ENCODE peak calls at places on chromosomes 1 and 21, in five cellular contexts. One of them, this sample, is unnamed.

GRCh38 chr21:31918250-31918775 is 45.5 kb downstream of the HUNK start:
- DNase-seq in HFF-Myc: no peak
- DNase-seq in Calu3: no peak
- DNase-seq in AG09309: no peak
- DNase-seq in type B pancreatic cell: no peak
- DNase-seq in this sample: no peak

GRCh38 chr1:217140041-217140901 is 417.0 kb upstream of the ESRRG start:
- DNase-seq in AG09309: no peak
- DNase-seq in Calu3: no peak
- DNase-seq in type B pancreatic cell: no peak
- DNase-seq in HFF-Myc: no peak
- DNase-seq in this sample: no peak

GRCh38 chr1:87155180-87155579 is 173.5 kb upstream of the LMO4 start:
- DNase-seq in AG09309: no peak
- DNase-seq in HFF-Myc: no peak
- DNase-seq in type B pancreatic cell: no peak
- DNase-seq in Calu3: no peak
- DNase-seq in this sample: no peak

GRCh38 chr1:241503444-241503843 is 16.1 kb downstream of the FH start:
- DNase-seq in type B pancreatic cell: no peak
- DNase-seq in AG09309: no peak
- DNase-seq in HFF-Myc: no peak
- DNase-seq in Calu3: no peak
- DNase-seq in this sample: no peak

GRCh38 chr1:8097077-8097799 is 71.1 kb upstream of the ERRFI1 start:
- DNase-seq in type B pancreatic cell: no peak
- DNase-seq in Calu3: peak
- DNase-seq in AG09309: peak
- DNase-seq in HFF-Myc: peak
- DNase-seq in this sample: peak

GRCh38 chr21:43954042-43954441 is 58.1 kb upstream of the TRAPPC10 start:
- DNase-seq in Calu3: no peak
- DNase-seq in type B pancreatic cell: no peak
- DNase-seq in AG09309: no peak
- DNase-seq in HFF-Myc: no peak
- DNase-seq in this sample: no peak

GRCh38 chr1:201226859-201227488 is 36.4 kb downstream of the IGFN1 start:
- DNase-seq in Calu3: no peak
- DNase-seq in type B pancreatic cell: peak
- DNase-seq in AG09309: no peak
- DNase-seq in HFF-Myc: no peak
- DNase-seq in this sample: no peak

GRCh38 chr1:42529724-42530161 is 66.7 kb downstream of the CCDC30 start:
- DNase-seq in HFF-Myc: no peak
- DNase-seq in Calu3: peak
- DNase-seq in AG09309: peak
- DNase-seq in type B pancreatic cell: no peak
- DNase-seq in this sample: peak

GRCh38 chr1:156677616-156678596 is 699 bp upstream of the NES start:
- DNase-seq in type B pancreatic cell: no peak
- DNase-seq in HFF-Myc: no peak
- DNase-seq in AG09309: peak
- DNase-seq in Calu3: peak
- DNase-seq in this sample: no peak
- TF ChIP-seq CTCF in type B pancreatic cell: peak
- TF ChIP-seq CTCF in HFF-Myc: peak
- TF ChIP-seq CTCF in AG09309: peak
- TF ChIP-seq CTCF in Calu3: peak
- TF ChIP-seq CTCF in this sample: peak

GRCh38 chr21:20875741-20876140 is 122.5 kb upstream of the NCAM2 start:
- DNase-seq in Calu3: no peak
- DNase-seq in type B pancreatic cell: no peak
- DNase-seq in AG09309: no peak
- DNase-seq in HFF-Myc: no peak
- DNase-seq in this sample: no peak
- TF ChIP-seq CTCF in Calu3: no peak
- TF ChIP-seq CTCF in type B pancreatic cell: no peak
- TF ChIP-seq CTCF in AG09309: no peak
- TF ChIP-seq CTCF in HFF-Myc: no peak
- TF ChIP-seq CTCF in this sample: no peak

GRCh38 chr1:246279402-246279801 is 227.7 kb downstream of the SMYD3 start:
- DNase-seq in type B pancreatic cell: no peak
- DNase-seq in AG09309: no peak
- DNase-seq in Calu3: no peak
- DNase-seq in HFF-Myc: no peak
- DNase-seq in this sample: no peak

GRCh38 chr1:246284021-246284420 is 223.1 kb downstream of the SMYD3 start:
- DNase-seq in HFF-Myc: peak
- DNase-seq in type B pancreatic cell: no peak
- DNase-seq in Calu3: no peak
- DNase-seq in AG09309: no peak
- DNase-seq in this sample: no peak

GRCh38 chr1:246281639-246282038 is 225.4 kb downstream of the SMYD3 start:
- DNase-seq in HFF-Myc: no peak
- DNase-seq in AG09309: no peak
- DNase-seq in type B pancreatic cell: no peak
- DNase-seq in Calu3: no peak
- DNase-seq in this sample: peak

GRCh38 chr1:246281195-246281594 is 225.9 kb downstream of the SMYD3 start:
- DNase-seq in AG09309: no peak
- DNase-seq in Calu3: no peak
- DNase-seq in type B pancreatic cell: no peak
- DNase-seq in HFF-Myc: no peak
- DNase-seq in this sample: no peak

GRCh38 chr1:246280551-246280950 is 226.5 kb downstream of the SMYD3 start:
- DNase-seq in HFF-Myc: peak
- DNase-seq in Calu3: peak
- DNase-seq in type B pancreatic cell: no peak
- DNase-seq in AG09309: no peak
- DNase-seq in this sample: no peak
- TF ChIP-seq CTCF in HFF-Myc: no peak
- TF ChIP-seq CTCF in Calu3: no peak
- TF ChIP-seq CTCF in type B pancreatic cell: peak
- TF ChIP-seq CTCF in AG09309: peak
- TF ChIP-seq CTCF in this sample: peak

GRCh38 chr1:170790175-170790574 is 126.2 kb downstream of the PRRX1 start:
- DNase-seq in AG09309: no peak
- DNase-seq in HFF-Myc: no peak
- DNase-seq in Calu3: no peak
- DNase-seq in type B pancreatic cell: no peak
- DNase-seq in this sample: no peak
- TF ChIP-seq CTCF in AG09309: peak
- TF ChIP-seq CTCF in HFF-Myc: no peak
- TF ChIP-seq CTCF in Calu3: no peak
- TF ChIP-seq CTCF in type B pancreatic cell: peak
- TF ChIP-seq CTCF in this sample: no peak

DNA sequence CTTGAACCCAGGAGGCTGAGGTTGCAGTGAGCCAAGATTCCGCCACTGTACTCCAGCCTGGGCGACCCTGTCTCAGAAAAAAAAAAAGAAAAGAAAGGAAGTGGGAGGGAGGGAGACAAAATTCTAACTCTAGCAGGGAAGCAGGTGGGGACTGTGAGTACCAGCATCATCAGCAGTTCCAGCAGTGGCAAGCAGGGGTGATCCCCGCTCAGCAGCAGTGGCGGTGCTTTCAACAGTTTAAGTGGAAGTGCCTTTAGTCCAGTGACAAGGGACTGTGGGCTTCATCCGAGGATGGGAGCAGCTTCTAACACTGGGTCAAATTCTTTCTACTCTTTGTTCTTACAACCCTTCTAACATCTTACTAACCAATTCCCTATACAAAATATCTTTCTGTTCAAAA is 858.1 kb upstream of the ADAMTS5 start:
- DNase-seq in Calu3: no peak
- DNase-seq in AG09309: no peak
- DNase-seq in HFF-Myc: no peak
- DNase-seq in type B pancreatic cell: no peak
- DNase-seq in this sample: no peak
- TF ChIP-seq CTCF in Calu3: no peak
- TF ChIP-seq CTCF in AG09309: no peak
- TF ChIP-seq CTCF in HFF-Myc: no peak
- TF ChIP-seq CTCF in type B pancreatic cell: no peak
- TF ChIP-seq CTCF in this sample: no peak

This sample was measured in Panc1.